ENCODE peak calls at places on chromosome 2, in nine cellular contexts. One of them, this sample, is unnamed.

GRCh38 chr2:160993543-160994090 is 166.6 kb upstream of the TANK start:
- ATAC-seq in Panc1: no peak
- ATAC-seq in stimulated activated naive B cell treated with anti-CD40 and anti-IgM and Interleukin-4, amounts not matched to agents 10 μg/mL and 1 μg/mL and 100 μg/mL, for 72 hours: no peak
- ATAC-seq in activated naive CD8-positive, alpha-beta T cell treated with anti-CD3 and anti-CD28 coated beads, Interleukin-2, amount 50 U/mL, for 24 hours: no peak
- ATAC-seq in heart right ventricle: peak
- ATAC-seq in stimulated activated naive CD8-positive, alpha-beta T cell treated with anti-CD3 and anti-CD28 coated beads, Interleukin-15, Interleukin-2, amounts not matched to agents 100 U/mL and 50 U/mL, for 24 hours: no peak
- ATAC-seq in naive thymus-derived CD4-positive, alpha-beta T cell: no peak
- ATAC-seq in HepG2: peak
- ATAC-seq in right cardiac atrium: peak
- ATAC-seq in this sample: no peak

GRCh38 chr2:106176446-106177110 is 17.5 kb downstream of the UXS1 start:
- ATAC-seq in HepG2: no peak
- ATAC-seq in activated naive CD8-positive, alpha-beta T cell treated with anti-CD3 and anti-CD28 coated beads, Interleukin-2, amount 50 U/mL, for 24 hours: no peak
- ATAC-seq in stimulated activated naive B cell treated with anti-CD40 and anti-IgM and Interleukin-4, amounts not matched to agents 10 μg/mL and 1 μg/mL and 100 μg/mL, for 72 hours: no peak
- ATAC-seq in right cardiac atrium: no peak
- ATAC-seq in stimulated activated naive CD8-positive, alpha-beta T cell treated with anti-CD3 and anti-CD28 coated beads, Interleukin-15, Interleukin-2, amounts not matched to agents 100 U/mL and 50 U/mL, for 24 hours: no peak
- ATAC-seq in naive thymus-derived CD4-positive, alpha-beta T cell: no peak
- ATAC-seq in heart right ventricle: no peak
- ATAC-seq in Panc1: peak
- ATAC-seq in this sample: no peak

GRCh38 chr2:60519259-60519863 is 34.1 kb downstream of the BCL11A start:
- ATAC-seq in stimulated activated naive B cell treated with anti-CD40 and anti-IgM and Interleukin-4, amounts not matched to agents 10 μg/mL and 1 μg/mL and 100 μg/mL, for 72 hours: no peak
- ATAC-seq in naive thymus-derived CD4-positive, alpha-beta T cell: no peak
- ATAC-seq in right cardiac atrium: no peak
- ATAC-seq in stimulated activated naive CD8-positive, alpha-beta T cell treated with anti-CD3 and anti-CD28 coated beads, Interleukin-15, Interleukin-2, amounts not matched to agents 100 U/mL and 50 U/mL, for 24 hours: no peak
- ATAC-seq in HepG2: no peak
- ATAC-seq in activated naive CD8-positive, alpha-beta T cell treated with anti-CD3 and anti-CD28 coated beads, Interleukin-2, amount 50 U/mL, for 24 hours: no peak
- ATAC-seq in heart right ventricle: no peak
- ATAC-seq in Panc1: no peak
- ATAC-seq in this sample: no peak

GRCh38 chr2:228401065-228401912 is 219.8 kb upstream of the SPHKAP start:
- ATAC-seq in stimulated activated naive CD8-positive, alpha-beta T cell treated with anti-CD3 and anti-CD28 coated beads, Interleukin-15, Interleukin-2, amounts not matched to agents 100 U/mL and 50 U/mL, for 24 hours: no peak
- ATAC-seq in activated naive CD8-positive, alpha-beta T cell treated with anti-CD3 and anti-CD28 coated beads, Interleukin-2, amount 50 U/mL, for 24 hours: no peak
- ATAC-seq in right cardiac atrium: no peak
- ATAC-seq in naive thymus-derived CD4-positive, alpha-beta T cell: peak
- ATAC-seq in heart right ventricle: no peak
- ATAC-seq in HepG2: no peak
- ATAC-seq in stimulated activated naive B cell treated with anti-CD40 and anti-IgM and Interleukin-4, amounts not matched to agents 10 μg/mL and 1 μg/mL and 100 μg/mL, for 72 hours: peak
- ATAC-seq in Panc1: no peak
- ATAC-seq in this sample: no peak

GRCh38 chr2:164178835-164179470 is 442.3 kb downstream of the GRB14 start:
- ATAC-seq in activated naive CD8-positive, alpha-beta T cell treated with anti-CD3 and anti-CD28 coated beads, Interleukin-2, amount 50 U/mL, for 24 hours: no peak
- ATAC-seq in heart right ventricle: no peak
- ATAC-seq in Panc1: no peak
- ATAC-seq in naive thymus-derived CD4-positive, alpha-beta T cell: no peak
- ATAC-seq in stimulated activated naive B cell treated with anti-CD40 and anti-IgM and Interleukin-4, amounts not matched to agents 10 μg/mL and 1 μg/mL and 100 μg/mL, for 72 hours: no peak
- ATAC-seq in right cardiac atrium: no peak
- ATAC-seq in HepG2: no peak
- ATAC-seq in stimulated activated naive CD8-positive, alpha-beta T cell treated with anti-CD3 and anti-CD28 coated beads, Interleukin-15, Interleukin-2, amounts not matched to agents 100 U/mL and 50 U/mL, for 24 hours: no peak
- ATAC-seq in this sample: no peak

GRCh38 chr2:117470311-117471095 is 344.0 kb upstream of the DDX18 start:
- ATAC-seq in right cardiac atrium: no peak
- ATAC-seq in stimulated activated naive B cell treated with anti-CD40 and anti-IgM and Interleukin-4, amounts not matched to agents 10 μg/mL and 1 μg/mL and 100 μg/mL, for 72 hours: peak
- ATAC-seq in activated naive CD8-positive, alpha-beta T cell treated with anti-CD3 and anti-CD28 coated beads, Interleukin-2, amount 50 U/mL, for 24 hours: no peak
- ATAC-seq in heart right ventricle: no peak
- ATAC-seq in Panc1: no peak
- ATAC-seq in stimulated activated naive CD8-positive, alpha-beta T cell treated with anti-CD3 and anti-CD28 coated beads, Interleukin-15, Interleukin-2, amounts not matched to agents 100 U/mL and 50 U/mL, for 24 hours: no peak
- ATAC-seq in naive thymus-derived CD4-positive, alpha-beta T cell: no peak
- ATAC-seq in HepG2: peak
- ATAC-seq in this sample: no peak

GRCh38 chr2:101697124-101697793 is at the start of gene MAP4K4:
- ATAC-seq in right cardiac atrium: peak
- ATAC-seq in Panc1: peak
- ATAC-seq in activated naive CD8-positive, alpha-beta T cell treated with anti-CD3 and anti-CD28 coated beads, Interleukin-2, amount 50 U/mL, for 24 hours: peak
- ATAC-seq in stimulated activated naive CD8-positive, alpha-beta T cell treated with anti-CD3 and anti-CD28 coated beads, Interleukin-15, Interleukin-2, amounts not matched to agents 100 U/mL and 50 U/mL, for 24 hours: peak
- ATAC-seq in HepG2: peak
- ATAC-seq in heart right ventricle: peak
- ATAC-seq in naive thymus-derived CD4-positive, alpha-beta T cell: peak
- ATAC-seq in stimulated activated naive B cell treated with anti-CD40 and anti-IgM and Interleukin-4, amounts not matched to agents 10 μg/mL and 1 μg/mL and 100 μg/mL, for 72 hours: peak
- ATAC-seq in this sample: peak

GRCh38 chr2:219522111-219523030 is 8.1 kb downstream of the ASIC4 start:
- ATAC-seq in stimulated activated naive CD8-positive, alpha-beta T cell treated with anti-CD3 and anti-CD28 coated beads, Interleukin-15, Interleukin-2, amounts not matched to agents 100 U/mL and 50 U/mL, for 24 hours: no peak
- ATAC-seq in right cardiac atrium: peak
- ATAC-seq in stimulated activated naive B cell treated with anti-CD40 and anti-IgM and Interleukin-4, amounts not matched to agents 10 μg/mL and 1 μg/mL and 100 μg/mL, for 72 hours: no peak
- ATAC-seq in heart right ventricle: no peak
- ATAC-seq in Panc1: no peak
- ATAC-seq in naive thymus-derived CD4-positive, alpha-beta T cell: no peak
- ATAC-seq in HepG2: peak
- ATAC-seq in activated naive CD8-positive, alpha-beta T cell treated with anti-CD3 and anti-CD28 coated beads, Interleukin-2, amount 50 U/mL, for 24 hours: no peak
- ATAC-seq in this sample: peak

GRCh38 chr2:121561617-121562268 is 31.1 kb downstream of the RNU4ATAC start:
- ATAC-seq in heart right ventricle: no peak
- ATAC-seq in activated naive CD8-positive, alpha-beta T cell treated with anti-CD3 and anti-CD28 coated beads, Interleukin-2, amount 50 U/mL, for 24 hours: peak
- ATAC-seq in HepG2: peak
- ATAC-seq in right cardiac atrium: no peak
- ATAC-seq in naive thymus-derived CD4-positive, alpha-beta T cell: no peak
- ATAC-seq in stimulated activated naive CD8-positive, alpha-beta T cell treated with anti-CD3 and anti-CD28 coated beads, Interleukin-15, Interleukin-2, amounts not matched to agents 100 U/mL and 50 U/mL, for 24 hours: peak
- ATAC-seq in Panc1: no peak
- ATAC-seq in stimulated activated naive B cell treated with anti-CD40 and anti-IgM and Interleukin-4, amounts not matched to agents 10 μg/mL and 1 μg/mL and 100 μg/mL, for 72 hours: no peak
- ATAC-seq in this sample: no peak

GRCh38 chr2:68391099-68391498 is 26.0 kb downstream of the PLEK start:
- ATAC-seq in HepG2: no peak
- ATAC-seq in activated naive CD8-positive, alpha-beta T cell treated with anti-CD3 and anti-CD28 coated beads, Interleukin-2, amount 50 U/mL, for 24 hours: no peak
- ATAC-seq in heart right ventricle: no peak
- ATAC-seq in stimulated activated naive CD8-positive, alpha-beta T cell treated with anti-CD3 and anti-CD28 coated beads, Interleukin-15, Interleukin-2, amounts not matched to agents 100 U/mL and 50 U/mL, for 24 hours: no peak
- ATAC-seq in naive thymus-derived CD4-positive, alpha-beta T cell: peak
- ATAC-seq in stimulated activated naive B cell treated with anti-CD40 and anti-IgM and Interleukin-4, amounts not matched to agents 10 μg/mL and 1 μg/mL and 100 μg/mL, for 72 hours: no peak
- ATAC-seq in right cardiac atrium: peak
- ATAC-seq in Panc1: no peak
- ATAC-seq in this sample: no peak

GRCh38 chr2:168821992-168822391 is 19.6 kb downstream of the NOSTRIN start:
- ATAC-seq in heart right ventricle: no peak
- ATAC-seq in stimulated activated naive CD8-positive, alpha-beta T cell treated with anti-CD3 and anti-CD28 coated beads, Interleukin-15, Interleukin-2, amounts not matched to agents 100 U/mL and 50 U/mL, for 24 hours: no peak
- ATAC-seq in naive thymus-derived CD4-positive, alpha-beta T cell: no peak
- ATAC-seq in Panc1: no peak
- ATAC-seq in HepG2: no peak
- ATAC-seq in right cardiac atrium: no peak
- ATAC-seq in stimulated activated naive B cell treated with anti-CD40 and anti-IgM and Interleukin-4, amounts not matched to agents 10 μg/mL and 1 μg/mL and 100 μg/mL, for 72 hours: no peak
- ATAC-seq in activated naive CD8-positive, alpha-beta T cell treated with anti-CD3 and anti-CD28 coated beads, Interleukin-2, amount 50 U/mL, for 24 hours: no peak
- ATAC-seq in this sample: no peak

GRCh38 chr2:220276736-220277444 is 649.5 kb downstream of the SLC4A3 start:
- ATAC-seq in stimulated activated naive CD8-positive, alpha-beta T cell treated with anti-CD3 and anti-CD28 coated beads, Interleukin-15, Interleukin-2, amounts not matched to agents 100 U/mL and 50 U/mL, for 24 hours: no peak
- ATAC-seq in activated naive CD8-positive, alpha-beta T cell treated with anti-CD3 and anti-CD28 coated beads, Interleukin-2, amount 50 U/mL, for 24 hours: no peak
- ATAC-seq in heart right ventricle: peak
- ATAC-seq in right cardiac atrium: peak
- ATAC-seq in HepG2: no peak
- ATAC-seq in Panc1: peak
- ATAC-seq in stimulated activated naive B cell treated with anti-CD40 and anti-IgM and Interleukin-4, amounts not matched to agents 10 μg/mL and 1 μg/mL and 100 μg/mL, for 72 hours: no peak
- ATAC-seq in naive thymus-derived CD4-positive, alpha-beta T cell: no peak
- ATAC-seq in this sample: no peak

GRCh38 chr2:126776255-126776654 is 120.3 kb downstream of the GYPC start:
- ATAC-seq in heart right ventricle: peak
- ATAC-seq in stimulated activated naive B cell treated with anti-CD40 and anti-IgM and Interleukin-4, amounts not matched to agents 10 μg/mL and 1 μg/mL and 100 μg/mL, for 72 hours: no peak
- ATAC-seq in activated naive CD8-positive, alpha-beta T cell treated with anti-CD3 and anti-CD28 coated beads, Interleukin-2, amount 50 U/mL, for 24 hours: no peak
- ATAC-seq in stimulated activated naive CD8-positive, alpha-beta T cell treated with anti-CD3 and anti-CD28 coated beads, Interleukin-15, Interleukin-2, amounts not matched to agents 100 U/mL and 50 U/mL, for 24 hours: no peak
- ATAC-seq in right cardiac atrium: peak
- ATAC-seq in naive thymus-derived CD4-positive, alpha-beta T cell: no peak
- ATAC-seq in HepG2: peak
- ATAC-seq in Panc1: peak
- ATAC-seq in this sample: no peak

GRCh38 chr2:44975571-44976450 is 33.4 kb downstream of the SIX2 start:
- ATAC-seq in heart right ventricle: no peak
- ATAC-seq in Panc1: no peak
- ATAC-seq in stimulated activated naive B cell treated with anti-CD40 and anti-IgM and Interleukin-4, amounts not matched to agents 10 μg/mL and 1 μg/mL and 100 μg/mL, for 72 hours: peak
- ATAC-seq in right cardiac atrium: no peak
- ATAC-seq in stimulated activated naive CD8-positive, alpha-beta T cell treated with anti-CD3 and anti-CD28 coated beads, Interleukin-15, Interleukin-2, amounts not matched to agents 100 U/mL and 50 U/mL, for 24 hours: peak
- ATAC-seq in HepG2: no peak
- ATAC-seq in activated naive CD8-positive, alpha-beta T cell treated with anti-CD3 and anti-CD28 coated beads, Interleukin-2, amount 50 U/mL, for 24 hours: peak
- ATAC-seq in naive thymus-derived CD4-positive, alpha-beta T cell: peak
- ATAC-seq in this sample: no peak

GRCh38 chr2:235740821-235741220 is 247.0 kb downstream of the AGAP1 start:
- ATAC-seq in right cardiac atrium: no peak
- ATAC-seq in stimulated activated naive CD8-positive, alpha-beta T cell treated with anti-CD3 and anti-CD28 coated beads, Interleukin-15, Interleukin-2, amounts not matched to agents 100 U/mL and 50 U/mL, for 24 hours: no peak
- ATAC-seq in naive thymus-derived CD4-positive, alpha-beta T cell: no peak
- ATAC-seq in Panc1: peak
- ATAC-seq in activated naive CD8-positive, alpha-beta T cell treated with anti-CD3 and anti-CD28 coated beads, Interleukin-2, amount 50 U/mL, for 24 hours: no peak
- ATAC-seq in HepG2: peak
- ATAC-seq in heart right ventricle: no peak
- ATAC-seq in stimulated activated naive B cell treated with anti-CD40 and anti-IgM and Interleukin-4, amounts not matched to agents 10 μg/mL and 1 μg/mL and 100 μg/mL, for 72 hours: no peak
- ATAC-seq in this sample: no peak

GRCh38 chr2:69902213-69902922 is 8.6 kb downstream of the SNRNP27 start:
- ATAC-seq in heart right ventricle: no peak
- ATAC-seq in HepG2: no peak
- ATAC-seq in stimulated activated naive B cell treated with anti-CD40 and anti-IgM and Interleukin-4, amounts not matched to agents 10 μg/mL and 1 μg/mL and 100 μg/mL, for 72 hours: peak
- ATAC-seq in Panc1: no peak
- ATAC-seq in stimulated activated naive CD8-positive, alpha-beta T cell treated with anti-CD3 and anti-CD28 coated beads, Interleukin-15, Interleukin-2, amounts not matched to agents 100 U/mL and 50 U/mL, for 24 hours: no peak
- ATAC-seq in naive thymus-derived CD4-positive, alpha-beta T cell: peak
- ATAC-seq in activated naive CD8-positive, alpha-beta T cell treated with anti-CD3 and anti-CD28 coated beads, Interleukin-2, amount 50 U/mL, for 24 hours: no peak
- ATAC-seq in right cardiac atrium: no peak
- ATAC-seq in this sample: peak

GRCh38 chr2:101597347-101597944 is 100.1 kb upstream of the MAP4K4 start:
- ATAC-seq in right cardiac atrium: peak
- ATAC-seq in stimulated activated naive B cell treated with anti-CD40 and anti-IgM and Interleukin-4, amounts not matched to agents 10 μg/mL and 1 μg/mL and 100 μg/mL, for 72 hours: no peak
- ATAC-seq in activated naive CD8-positive, alpha-beta T cell treated with anti-CD3 and anti-CD28 coated beads, Interleukin-2, amount 50 U/mL, for 24 hours: no peak
- ATAC-seq in naive thymus-derived CD4-positive, alpha-beta T cell: no peak
- ATAC-seq in Panc1: no peak
- ATAC-seq in HepG2: peak
- ATAC-seq in stimulated activated naive CD8-positive, alpha-beta T cell treated with anti-CD3 and anti-CD28 coated beads, Interleukin-15, Interleukin-2, amounts not matched to agents 100 U/mL and 50 U/mL, for 24 hours: no peak
- ATAC-seq in heart right ventricle: peak
- ATAC-seq in this sample: no peak

GRCh38 chr2:153487993-153488562 is 9.5 kb upstream of the RPRM start:
- ATAC-seq in stimulated activated naive CD8-positive, alpha-beta T cell treated with anti-CD3 and anti-CD28 coated beads, Interleukin-15, Interleukin-2, amounts not matched to agents 100 U/mL and 50 U/mL, for 24 hours: no peak
- ATAC-seq in stimulated activated naive B cell treated with anti-CD40 and anti-IgM and Interleukin-4, amounts not matched to agents 10 μg/mL and 1 μg/mL and 100 μg/mL, for 72 hours: no peak
- ATAC-seq in heart right ventricle: no peak
- ATAC-seq in naive thymus-derived CD4-positive, alpha-beta T cell: no peak
- ATAC-seq in Panc1: no peak
- ATAC-seq in activated naive CD8-positive, alpha-beta T cell treated with anti-CD3 and anti-CD28 coated beads, Interleukin-2, amount 50 U/mL, for 24 hours: no peak
- ATAC-seq in right cardiac atrium: no peak
- ATAC-seq in HepG2: no peak
- ATAC-seq in this sample: no peak

GRCh38 chr2:82795446-82795845 is 1663.6 kb downstream of the SUCLG1 start:
- ATAC-seq in naive thymus-derived CD4-positive, alpha-beta T cell: no peak
- ATAC-seq in Panc1: peak
- ATAC-seq in heart right ventricle: no peak
- ATAC-seq in stimulated activated naive CD8-positive, alpha-beta T cell treated with anti-CD3 and anti-CD28 coated beads, Interleukin-15, Interleukin-2, amounts not matched to agents 100 U/mL and 50 U/mL, for 24 hours: no peak
- ATAC-seq in stimulated activated naive B cell treated with anti-CD40 and anti-IgM and Interleukin-4, amounts not matched to agents 10 μg/mL and 1 μg/mL and 100 μg/mL, for 72 hours: no peak
- ATAC-seq in right cardiac atrium: no peak
- ATAC-seq in activated naive CD8-positive, alpha-beta T cell treated with anti-CD3 and anti-CD28 coated beads, Interleukin-2, amount 50 U/mL, for 24 hours: no peak
- ATAC-seq in HepG2: no peak
- ATAC-seq in this sample: no peak

GRCh38 chr2:54471221-54471711 is 15.1 kb downstream of the SPTBN1 start:
- ATAC-seq in Panc1: peak
- ATAC-seq in stimulated activated naive B cell treated with anti-CD40 and anti-IgM and Interleukin-4, amounts not matched to agents 10 μg/mL and 1 μg/mL and 100 μg/mL, for 72 hours: peak
- ATAC-seq in activated naive CD8-positive, alpha-beta T cell treated with anti-CD3 and anti-CD28 coated beads, Interleukin-2, amount 50 U/mL, for 24 hours: no peak
- ATAC-seq in right cardiac atrium: peak
- ATAC-seq in HepG2: peak
- ATAC-seq in heart right ventricle: peak
- ATAC-seq in stimulated activated naive CD8-positive, alpha-beta T cell treated with anti-CD3 and anti-CD28 coated beads, Interleukin-15, Interleukin-2, amounts not matched to agents 100 U/mL and 50 U/mL, for 24 hours: no peak
- ATAC-seq in naive thymus-derived CD4-positive, alpha-beta T cell: no peak
- ATAC-seq in this sample: peak

GRCh38 chr2:166612214-166612613 is 118.2 kb upstream of the SCN7A start:
- ATAC-seq in stimulated activated naive CD8-positive, alpha-beta T cell treated with anti-CD3 and anti-CD28 coated beads, Interleukin-15, Interleukin-2, amounts not matched to agents 100 U/mL and 50 U/mL, for 24 hours: no peak
- ATAC-seq in HepG2: no peak
- ATAC-seq in naive thymus-derived CD4-positive, alpha-beta T cell: no peak
- ATAC-seq in heart right ventricle: no peak
- ATAC-seq in activated naive CD8-positive, alpha-beta T cell treated with anti-CD3 and anti-CD28 coated beads, Interleukin-2, amount 50 U/mL, for 24 hours: no peak
- ATAC-seq in Panc1: no peak
- ATAC-seq in right cardiac atrium: no peak
- ATAC-seq in stimulated activated naive B cell treated with anti-CD40 and anti-IgM and Interleukin-4, amounts not matched to agents 10 μg/mL and 1 μg/mL and 100 μg/mL, for 72 hours: no peak
- ATAC-seq in this sample: no peak

GRCh38 chr2:98496750-98497493 is 52.3 kb downstream of the INPP4A start:
- ATAC-seq in naive thymus-derived CD4-positive, alpha-beta T cell: no peak
- ATAC-seq in right cardiac atrium: peak
- ATAC-seq in heart right ventricle: no peak
- ATAC-seq in activated naive CD8-positive, alpha-beta T cell treated with anti-CD3 and anti-CD28 coated beads, Interleukin-2, amount 50 U/mL, for 24 hours: no peak
- ATAC-seq in stimulated activated naive CD8-positive, alpha-beta T cell treated with anti-CD3 and anti-CD28 coated beads, Interleukin-15, Interleukin-2, amounts not matched to agents 100 U/mL and 50 U/mL, for 24 hours: no peak
- ATAC-seq in stimulated activated naive B cell treated with anti-CD40 and anti-IgM and Interleukin-4, amounts not matched to agents 10 μg/mL and 1 μg/mL and 100 μg/mL, for 72 hours: no peak
- ATAC-seq in HepG2: no peak
- ATAC-seq in Panc1: no peak
- ATAC-seq in this sample: no peak

GRCh38 chr2:98034745-98035144 is 39.0 kb upstream of the TMEM131 start:
- ATAC-seq in HepG2: no peak
- ATAC-seq in naive thymus-derived CD4-positive, alpha-beta T cell: no peak
- ATAC-seq in activated naive CD8-positive, alpha-beta T cell treated with anti-CD3 and anti-CD28 coated beads, Interleukin-2, amount 50 U/mL, for 24 hours: no peak
- ATAC-seq in Panc1: no peak
- ATAC-seq in heart right ventricle: no peak
- ATAC-seq in right cardiac atrium: no peak
- ATAC-seq in stimulated activated naive CD8-positive, alpha-beta T cell treated with anti-CD3 and anti-CD28 coated beads, Interleukin-15, Interleukin-2, amounts not matched to agents 100 U/mL and 50 U/mL, for 24 hours: no peak
- ATAC-seq in stimulated activated naive B cell treated with anti-CD40 and anti-IgM and Interleukin-4, amounts not matched to agents 10 μg/mL and 1 μg/mL and 100 μg/mL, for 72 hours: no peak
- ATAC-seq in this sample: no peak

GRCh38 chr2:174376967-174377366 is 18.6 kb upstream of the SCRN3 start:
- ATAC-seq in HepG2: no peak
- ATAC-seq in Panc1: no peak
- ATAC-seq in naive thymus-derived CD4-positive, alpha-beta T cell: no peak
- ATAC-seq in right cardiac atrium: no peak
- ATAC-seq in heart right ventricle: no peak
- ATAC-seq in activated naive CD8-positive, alpha-beta T cell treated with anti-CD3 and anti-CD28 coated beads, Interleukin-2, amount 50 U/mL, for 24 hours: no peak
- ATAC-seq in stimulated activated naive B cell treated with anti-CD40 and anti-IgM and Interleukin-4, amounts not matched to agents 10 μg/mL and 1 μg/mL and 100 μg/mL, for 72 hours: no peak
- ATAC-seq in stimulated activated naive CD8-positive, alpha-beta T cell treated with anti-CD3 and anti-CD28 coated beads, Interleukin-15, Interleukin-2, amounts not matched to agents 100 U/mL and 50 U/mL, for 24 hours: no peak
- ATAC-seq in this sample: no peak

GRCh38 chr2:222451270-222451674 is 26.9 kb downstream of the SGPP2 start:
- ATAC-seq in right cardiac atrium: no peak
- ATAC-seq in stimulated activated naive B cell treated with anti-CD40 and anti-IgM and Interleukin-4, amounts not matched to agents 10 μg/mL and 1 μg/mL and 100 μg/mL, for 72 hours: no peak
- ATAC-seq in Panc1: no peak
- ATAC-seq in heart right ventricle: no peak
- ATAC-seq in HepG2: peak
- ATAC-seq in activated naive CD8-positive, alpha-beta T cell treated with anti-CD3 and anti-CD28 coated beads, Interleukin-2, amount 50 U/mL, for 24 hours: peak
- ATAC-seq in naive thymus-derived CD4-positive, alpha-beta T cell: no peak
- ATAC-seq in stimulated activated naive CD8-positive, alpha-beta T cell treated with anti-CD3 and anti-CD28 coated beads, Interleukin-15, Interleukin-2, amounts not matched to agents 100 U/mL and 50 U/mL, for 24 hours: peak
- ATAC-seq in this sample: peak

GRCh38 chr2:88081924-88082609 is 14.4 kb downstream of the SMYD1 start:
- ATAC-seq in Panc1: no peak
- ATAC-seq in stimulated activated naive CD8-positive, alpha-beta T cell treated with anti-CD3 and anti-CD28 coated beads, Interleukin-15, Interleukin-2, amounts not matched to agents 100 U/mL and 50 U/mL, for 24 hours: no peak
- ATAC-seq in HepG2: peak
- ATAC-seq in heart right ventricle: peak
- ATAC-seq in activated naive CD8-positive, alpha-beta T cell treated with anti-CD3 and anti-CD28 coated beads, Interleukin-2, amount 50 U/mL, for 24 hours: no peak
- ATAC-seq in naive thymus-derived CD4-positive, alpha-beta T cell: no peak
- ATAC-seq in stimulated activated naive B cell treated with anti-CD40 and anti-IgM and Interleukin-4, amounts not matched to agents 10 μg/mL and 1 μg/mL and 100 μg/mL, for 72 hours: no peak
- ATAC-seq in right cardiac atrium: no peak
- ATAC-seq in this sample: no peak

GRCh38 chr2:160278101-160278888 is 78.2 kb upstream of the ITGB6 start:
- ATAC-seq in right cardiac atrium: peak
- ATAC-seq in stimulated activated naive B cell treated with anti-CD40 and anti-IgM and Interleukin-4, amounts not matched to agents 10 μg/mL and 1 μg/mL and 100 μg/mL, for 72 hours: peak
- ATAC-seq in Panc1: no peak
- ATAC-seq in HepG2: peak
- ATAC-seq in stimulated activated naive CD8-positive, alpha-beta T cell treated with anti-CD3 and anti-CD28 coated beads, Interleukin-15, Interleukin-2, amounts not matched to agents 100 U/mL and 50 U/mL, for 24 hours: peak
- ATAC-seq in activated naive CD8-positive, alpha-beta T cell treated with anti-CD3 and anti-CD28 coated beads, Interleukin-2, amount 50 U/mL, for 24 hours: peak
- ATAC-seq in heart right ventricle: no peak
- ATAC-seq in naive thymus-derived CD4-positive, alpha-beta T cell: peak
- ATAC-seq in this sample: peak

GRCh38 chr2:226303707-226304106 is 495.9 kb downstream of the IRS1 start:
- ATAC-seq in naive thymus-derived CD4-positive, alpha-beta T cell: no peak
- ATAC-seq in right cardiac atrium: no peak
- ATAC-seq in heart right ventricle: no peak
- ATAC-seq in stimulated activated naive B cell treated with anti-CD40 and anti-IgM and Interleukin-4, amounts not matched to agents 10 μg/mL and 1 μg/mL and 100 μg/mL, for 72 hours: no peak
- ATAC-seq in stimulated activated naive CD8-positive, alpha-beta T cell treated with anti-CD3 and anti-CD28 coated beads, Interleukin-15, Interleukin-2, amounts not matched to agents 100 U/mL and 50 U/mL, for 24 hours: no peak
- ATAC-seq in activated naive CD8-positive, alpha-beta T cell treated with anti-CD3 and anti-CD28 coated beads, Interleukin-2, amount 50 U/mL, for 24 hours: no peak
- ATAC-seq in HepG2: no peak
- ATAC-seq in Panc1: no peak
- ATAC-seq in this sample: no peak

GRCh38 chr2:235709124-235709813 is 215.4 kb downstream of the AGAP1 start:
- ATAC-seq in Panc1: peak
- ATAC-seq in heart right ventricle: no peak
- ATAC-seq in right cardiac atrium: no peak
- ATAC-seq in stimulated activated naive B cell treated with anti-CD40 and anti-IgM and Interleukin-4, amounts not matched to agents 10 μg/mL and 1 μg/mL and 100 μg/mL, for 72 hours: no peak
- ATAC-seq in stimulated activated naive CD8-positive, alpha-beta T cell treated with anti-CD3 and anti-CD28 coated beads, Interleukin-15, Interleukin-2, amounts not matched to agents 100 U/mL and 50 U/mL, for 24 hours: no peak
- ATAC-seq in activated naive CD8-positive, alpha-beta T cell treated with anti-CD3 and anti-CD28 coated beads, Interleukin-2, amount 50 U/mL, for 24 hours: no peak
- ATAC-seq in naive thymus-derived CD4-positive, alpha-beta T cell: no peak
- ATAC-seq in HepG2: peak
- ATAC-seq in this sample: no peak

GRCh38 chr2:55010915-55011314 is 39.3 kb downstream of the RTN4 start:
- ATAC-seq in HepG2: no peak
- ATAC-seq in right cardiac atrium: peak
- ATAC-seq in activated naive CD8-positive, alpha-beta T cell treated with anti-CD3 and anti-CD28 coated beads, Interleukin-2, amount 50 U/mL, for 24 hours: no peak
- ATAC-seq in naive thymus-derived CD4-positive, alpha-beta T cell: no peak
- ATAC-seq in stimulated activated naive B cell treated with anti-CD40 and anti-IgM and Interleukin-4, amounts not matched to agents 10 μg/mL and 1 μg/mL and 100 μg/mL, for 72 hours: no peak
- ATAC-seq in Panc1: peak
- ATAC-seq in stimulated activated naive CD8-positive, alpha-beta T cell treated with anti-CD3 and anti-CD28 coated beads, Interleukin-15, Interleukin-2, amounts not matched to agents 100 U/mL and 50 U/mL, for 24 hours: no peak
- ATAC-seq in heart right ventricle: no peak
- ATAC-seq in this sample: no peak

GRCh38 chr2:13227543-13227942 is 510.8 kb downstream of the TRIB2 start:
- ATAC-seq in HepG2: no peak
- ATAC-seq in right cardiac atrium: no peak
- ATAC-seq in stimulated activated naive B cell treated with anti-CD40 and anti-IgM and Interleukin-4, amounts not matched to agents 10 μg/mL and 1 μg/mL and 100 μg/mL, for 72 hours: no peak
- ATAC-seq in activated naive CD8-positive, alpha-beta T cell treated with anti-CD3 and anti-CD28 coated beads, Interleukin-2, amount 50 U/mL, for 24 hours: no peak
- ATAC-seq in naive thymus-derived CD4-positive, alpha-beta T cell: no peak
- ATAC-seq in stimulated activated naive CD8-positive, alpha-beta T cell treated with anti-CD3 and anti-CD28 coated beads, Interleukin-15, Interleukin-2, amounts not matched to agents 100 U/mL and 50 U/mL, for 24 hours: no peak
- ATAC-seq in Panc1: no peak
- ATAC-seq in heart right ventricle: no peak
- ATAC-seq in this sample: peak